ENCODE peak calls at places on chromosomes 11 and 22, in nine cellular contexts. Z is NCI-H1436; I is NCI-H1694 treated with DMSO at 0.1 percent for 48 hours; R is fibroblast of the conjunctiva; D is left cardiac atrium; L is activated CD8-positive, alpha-beta memory T cell treated with anti-CD3 and anti-CD28 coated beads for 4 hours; F is fibroblast of pulmonary artery; T is DMS79; H is stimulated activated naive CD4-positive, alpha-beta T cell treated with Interleukin-2 at 50 U/mL for 16 hours. K is an unnamed sample.

GRCh38 chr22:43404673-43405385 is 7.0 kb upstream of the MPPED1 start:
- DNase-seq in Z (no peak), I (no peak), R (no peak), D (no peak), L (no peak), F (no peak), T (peak; percentile 90), H (no peak), K (no peak)

GRCh38 chr22:36298118-36298517 is 45.2 kb downstream of the APOL1 start:
- DNase-seq in Z (no peak), I (no peak), R (no peak), D (no peak), L (no peak), F (no peak), T (no peak), H (no peak), K (no peak)

GRCh38 chr22:34645375-34645774 is 420.6 kb upstream of the ISX start:
- DNase-seq in Z (no peak), I (no peak), R (no peak), D (no peak), L (no peak), F (no peak), T (no peak), H (no peak), K (no peak)

GRCh38 chr22:32407936-32408335 is 4.1 kb downstream of the RTCB start:
- DNase-seq in Z (no peak), I (no peak), R (no peak), D (no peak), L (no peak), F (no peak), T (no peak), H (no peak), K (no peak)

GRCh38 chr11:33558097-33558496 is 142.5 kb downstream of the C11orf91 start:
- DNase-seq in Z (no peak), I (no peak), R (no peak), D (no peak), L (no peak), F (no peak), T (no peak), H (no peak), K (no peak)

GRCh38 chr22:36942561-36942960 is 29.1 kb downstream of the CSF2RB start:
- DNase-seq in Z (no peak), I (no peak), R (no peak), D (no peak), L (no peak), F (no peak), T (no peak), H (no peak), K (no peak)

GRCh38 chr11:100105605-100106358 is 581.3 kb upstream of the ARHGAP42 start:
- DNase-seq in Z (no peak), I (no peak), R (no peak), D (no peak), L (no peak), F (no peak), T (no peak), H (no peak), K (no peak)

GRCh38 chr11:103651341-103651998 is 385.0 kb upstream of the DDI1 start:
- DNase-seq in Z (no peak), I (no peak), R (no peak), D (no peak), L (no peak), F (no peak), T (no peak), H (no peak), K (no peak)

GRCh38 chr11:76808158-76808557 is 25.0 kb downstream of the TSKU start:
- DNase-seq in Z (no peak), I (no peak), R (no peak), D (no peak), L (no peak), F (no peak), T (no peak), H (no peak), K (no peak)

GRCh38 chr11:115579181-115579825 is 75.1 kb upstream of the CADM1 start:
- DNase-seq in Z (no peak), I (no peak), R (no peak), D (no peak), L (no peak), F (no peak), T (no peak), H (no peak), K (no peak)

GRCh38 chr11:65574963-65575567 is 788 bp upstream of the EHBP1L1 start:
- DNase-seq in Z (no peak), I (no peak), R (no peak), D (no peak), L (no peak), F (no peak), T (no peak), H (no peak), K (no peak)

GRCh38 chr22:49097966-49098365 is 729.7 kb downstream of the BRD1 start:
- DNase-seq in Z (no peak), I (no peak), R (no peak), D (peak; percentile 39), L (no peak), F (no peak), T (no peak), H (no peak), K (no peak)

GRCh38 chr11:115182282-115182952 is 321.8 kb downstream of the CADM1 start:
- DNase-seq in Z (no peak), I (no peak), R (no peak), D (no peak), L (no peak), F (no peak), T (no peak), H (no peak), K (no peak)

GRCh38 chr22:41619979-41620645 is 731 bp downstream of the DESI1 start:
- DNase-seq in Z (peak; percentile 29), I (no peak), R (no peak), D (peak; percentile 38), L (peak; percentile 13), F (no peak), T (no peak), H (peak; percentile 26), K (peak; percentile 11)

GRCh38 chr22:29979645-29980303 is 96.8 kb downstream of the MTMR3 start:
- DNase-seq in Z (peak; percentile 88), I (no peak), R (peak; percentile 18), D (no peak), L (no peak), F (no peak), T (peak; percentile 88), H (no peak), K (no peak)

GRCh38 chr11:110908401-110909106 is 196.3 kb upstream of the ARHGAP20 start:
- DNase-seq in Z (no peak), I (no peak), R (peak; percentile 63), D (no peak), L (no peak), F (peak; percentile 74), T (no peak), H (no peak), K (no peak)

GRCh38 chr11:120134931-120135228 is 3.0 kb downstream of the TRIM29 start:
- DNase-seq in Z (no peak), I (no peak), R (no peak), D (no peak), L (no peak), F (no peak), T (no peak), H (no peak), K (no peak)

GRCh38 chr11:12287374-12288211 is 89.8 kb upstream of the PARVA start:
- DNase-seq in Z (peak; percentile 64), I (peak; percentile 69), R (peak; percentile 94), D (peak; percentile 81), L (no peak), F (peak; percentile 97), T (no peak), H (no peak), K (no peak)

GRCh38 chr11:71568707-71569349 is 3.5 kb downstream of the KRTAP5-10 start:
- DNase-seq in Z (no peak), I (no peak), R (no peak), D (no peak), L (no peak), F (peak; percentile 14), T (no peak), H (no peak), K (no peak)